ENCODE peak calls at places on chromosomes 1 and 21, in six cellular contexts. O is OCI-LY7, B is PC-3, P is GM23338, L is neural progenitor cell, C is GM23248. A is an unnamed sample.

GRCh38 chr1:83760211-83760978 is 238.5 kb downstream of the TTLL7 start:
- DNase-seq in O (peak), B (no peak), P (no peak), L (no peak), C (no peak), A (no peak)

GRCh38 chr1:203408485-203409229 is 57.7 kb upstream of the FMOD start:
- DNase-seq in O (no peak), B (peak), P (no peak), L (no peak), C (peak), A (peak)

GRCh38 chr1:185463011-185463410 is 146.0 kb upstream of the IVNS1ABP start:
- DNase-seq in O (no peak), B (no peak), P (no peak), L (no peak), C (peak), A (peak)

GRCh38 chr1:15409400-15410222 is at the start of gene EFHD2:
- DNase-seq in O (peak), B (peak), P (peak), L (peak), C (peak), A (peak)

GRCh38 chr1:29591601-29592260 is 355.4 kb downstream of the PTPRU start:
- DNase-seq in O (no peak), B (no peak), P (no peak), L (no peak), C (no peak), A (no peak)

GRCh38 chr1:59126361-59126760 is 170.5 kb upstream of the FGGY start:
- DNase-seq in O (no peak), B (no peak), P (no peak), L (no peak), C (peak), A (no peak)

GRCh38 chr1:84972377-84972987 is 24.4 kb downstream of the MCOLN2 start:
- DNase-seq in O (peak), B (no peak), P (no peak), L (no peak), C (no peak), A (no peak)

GRCh38 chr1:39154553-39155361 is 49.7 kb upstream of the MACF1 start:
- DNase-seq in O (no peak), B (peak), P (no peak), L (no peak), C (peak), A (peak)

GRCh38 chr1:214439352-214440119 is 111.9 kb downstream of the PTPN14 start:
- DNase-seq in O (no peak), B (peak), P (peak), L (no peak), C (no peak), A (peak)

GRCh38 chr1:15424981-15425380 is 13.3 kb upstream of the CTRC start:
- DNase-seq in O (no peak), B (no peak), P (no peak), L (no peak), C (no peak), A (no peak)

GRCh38 chr1:21621761-21622436 is 47.3 kb downstream of the RAP1GAP start:
- DNase-seq in O (no peak), B (peak), P (no peak), L (no peak), C (no peak), A (no peak)

GRCh38 chr1:183403386-183403957 is 14.7 kb downstream of the NMNAT2 start:
- DNase-seq in O (no peak), B (no peak), P (peak), L (peak), C (no peak), A (no peak)

GRCh38 chr1:2523891-2524609 is 2.3 kb downstream of the PANK4 start:
- DNase-seq in O (no peak), B (no peak), P (no peak), L (no peak), C (no peak), A (no peak)

GRCh38 chr1:181604482-181604881 is 121.2 kb downstream of the CACNA1E start:
- DNase-seq in O (no peak), B (no peak), P (no peak), L (no peak), C (no peak), A (no peak)

GRCh38 chr1:201721131-201722049 is 107.6 kb upstream of the IPO9 start:
- DNase-seq in O (no peak), B (no peak), P (no peak), L (no peak), C (peak), A (peak)

GRCh38 chr1:40226187-40226586 is 21.6 kb upstream of the TMCO2 start:
- DNase-seq in O (no peak), B (no peak), P (no peak), L (no peak), C (no peak), A (peak)

GRCh38 chr1:115189814-115190541 is 100.7 kb upstream of the TSPAN2 start:
- DNase-seq in O (no peak), B (peak), P (no peak), L (no peak), C (peak), A (peak)

GRCh38 chr1:163290025-163290610 is 31.6 kb upstream of the NUF2 start:
- DNase-seq in O (no peak), B (peak), P (no peak), L (no peak), C (peak), A (no peak)

GRCh38 chr1:160811147-160811546 is 15.2 kb downstream of the LY9 start:
- DNase-seq in O (no peak), B (no peak), P (no peak), L (no peak), C (no peak), A (no peak)

GRCh38 chr21:37207441-37208009 is 59.6 kb downstream of the VPS26C start:
- DNase-seq in O (no peak), B (peak), P (no peak), L (no peak), C (peak), A (no peak)

GRCh38 chr1:25805863-25806225 is 5.9 kb downstream of the SELENON start:
- DNase-seq in O (no peak), B (no peak), P (no peak), L (no peak), C (peak), A (no peak)

GRCh38 chr1:6591644-6592043 is 11.0 kb downstream of the KLHL21 start:
- DNase-seq in O (no peak), B (no peak), P (no peak), L (no peak), C (no peak), A (no peak)

GRCh38 chr21:36688324-36688723 is 10.6 kb upstream of the SIM2 start:
- DNase-seq in O (no peak), B (no peak), P (no peak), L (no peak), C (no peak), A (no peak)

GRCh38 chr1:1210726-1211540 is 3.0 kb downstream of the TNFRSF4 start:
- DNase-seq in O (no peak), B (no peak), P (no peak), L (no peak), C (no peak), A (no peak)

GRCh38 chr1:116008651-116009380 is 32.5 kb downstream of the SLC22A15 start:
- DNase-seq in O (no peak), B (no peak), P (no peak), L (no peak), C (no peak), A (no peak)

GRCh38 chr1:176768532-176768931 is 305.6 kb downstream of the PAPPA2 start:
- DNase-seq in O (no peak), B (no peak), P (no peak), L (no peak), C (no peak), A (no peak)

GRCh38 chr1:206955476-206956312 is 9.4 kb upstream of the PIGR start:
- DNase-seq in O (no peak), B (no peak), P (no peak), L (no peak), C (peak), A (peak)

GRCh38 chr1:38026592-38027200 is 14.2 kb downstream of the UTP11 start:
- DNase-seq in O (peak), B (peak), P (peak), L (peak), C (peak), A (peak)

GRCh38 chr1:33610864-33611455 is 138.5 kb downstream of the ZSCAN20 start:
- DNase-seq in O (no peak), B (no peak), P (no peak), L (no peak), C (no peak), A (no peak)

GRCh38 chr1:56877973-56878372 is 23.4 kb downstream of the C8A start:
- DNase-seq in O (no peak), B (no peak), P (no peak), L (no peak), C (peak), A (no peak)

GRCh38 chr1:245129811-245130210 is 25.0 kb upstream of the KIF26B start:
- DNase-seq in O (no peak), B (no peak), P (no peak), L (no peak), C (peak), A (no peak)

GRCh38 chr1:54540891-54541290 is 7.1 kb upstream of the ACOT11 start:
- DNase-seq in O (no peak), B (no peak), P (no peak), L (no peak), C (no peak), A (no peak)

GRCh38 chr1:51327386-51327785 is 3.0 kb downstream of the TTC39A start:
- DNase-seq in O (no peak), B (no peak), P (no peak), L (no peak), C (peak), A (no peak)

GRCh38 chr1:88982055-88982454 is 10.4 kb downstream of the KYAT3 start:
- DNase-seq in O (no peak), B (peak), P (no peak), L (no peak), C (peak), A (no peak)
- H3K4me3 ChIP-seq in O (no peak), B (no peak), P (no peak), L (no peak), C (no peak), A (no peak)

GRCh38 chr1:87826639-87827345 is 498.1 kb downstream of the LMO4 start:
- DNase-seq in O (peak), B (no peak), P (no peak), L (no peak), C (peak), A (peak)
- TF ChIP-seq EZH2phosphoT487 in O (no peak), B (no peak), P (no peak), L (no peak), C (no peak), A (no peak)

DNA sequence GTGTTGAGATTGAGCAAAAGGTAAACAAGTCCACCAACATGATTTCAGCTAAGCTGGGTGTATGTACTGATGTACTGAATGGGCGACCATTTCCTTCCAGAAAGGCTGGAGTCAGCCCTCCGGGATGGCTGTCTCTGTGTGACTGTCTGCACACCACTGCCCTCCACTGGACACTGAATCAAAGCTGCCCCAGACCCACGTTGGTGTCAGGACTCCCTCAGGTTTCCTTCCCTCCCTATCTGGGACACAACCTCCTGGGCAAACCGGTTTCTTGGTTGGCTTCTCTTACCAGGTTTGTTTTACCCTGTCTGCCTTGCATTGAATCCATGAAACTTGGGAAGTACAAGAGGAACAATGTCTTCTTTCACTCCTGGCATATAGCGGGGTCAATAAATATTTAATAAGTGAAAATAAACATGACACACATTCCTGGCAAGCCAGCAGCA is 5.3 kb upstream of the SRP9 start:
- DNase-seq in O (peak), B (peak), P (peak), L (peak), C (peak), A (peak)
- H2AFZ ChIP-seq in O (peak), B (peak), P (peak), L (no peak), C (peak), A (peak)

GRCh38 chr1:87333692-87334347 is 5.1 kb downstream of the LMO4 start:
- DNase-seq in O (no peak), B (no peak), P (no peak), L (no peak), C (peak), A (no peak)

GRCh38 chr1:87335175-87335992 is 6.7 kb downstream of the LMO4 start:
- DNase-seq in O (peak), B (peak), P (peak), L (peak), C (peak), A (peak)

GRCh38 chr1:87334351-87335174 is 5.9 kb downstream of the LMO4 start:
- DNase-seq in O (peak), B (peak), P (peak), L (peak), C (peak), A (peak)

GRCh38 chr1:87337606-87338005 is 8.9 kb downstream of the LMO4 start:
- DNase-seq in O (no peak), B (no peak), P (no peak), L (no peak), C (no peak), A (no peak)

DNA sequence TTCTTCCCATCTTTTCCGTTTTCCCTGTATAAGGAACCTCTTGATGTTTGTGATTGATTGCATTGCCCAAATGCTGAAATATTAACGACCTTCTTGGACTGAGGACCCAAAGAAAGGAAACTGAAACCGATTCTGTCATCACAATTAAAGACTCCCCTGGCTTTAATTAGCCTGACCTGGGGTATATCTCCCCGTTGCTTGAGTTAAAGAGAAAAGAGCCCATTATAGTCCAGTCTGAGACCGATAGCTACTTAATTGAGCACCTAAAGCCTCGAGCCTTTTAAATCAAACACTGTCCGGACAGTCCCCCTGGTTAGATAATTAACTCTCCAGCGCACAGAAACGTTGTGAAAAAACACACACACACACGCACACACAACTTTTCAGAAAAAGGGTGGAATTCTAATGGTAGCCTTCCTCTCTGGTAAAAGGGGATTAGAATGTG is 8.0 kb downstream of the LMO4 start:
- DNase-seq in O (no peak), B (no peak), P (no peak), L (peak), C (peak), A (no peak)
- H3K4me3 ChIP-seq in O (no peak), B (no peak), P (peak), L (peak), C (peak), A (peak)

GRCh38 chr1:230861970-230862595 is 6.2 kb downstream of the C1orf198 start:
- DNase-seq in O (no peak), B (no peak), P (no peak), L (no peak), C (peak), A (no peak)

GRCh38 chr1:230861489-230861888 is 6.8 kb downstream of the C1orf198 start:
- DNase-seq in O (no peak), B (no peak), P (peak), L (peak), C (no peak), A (no peak)

GRCh38 chr1:230864441-230864840 is 3.9 kb downstream of the C1orf198 start:
- DNase-seq in O (no peak), B (no peak), P (no peak), L (no peak), C (peak), A (no peak)

GRCh38 chr1:230865062-230865817 is 3.1 kb downstream of the C1orf198 start:
- DNase-seq in O (no peak), B (no peak), P (no peak), L (no peak), C (peak), A (no peak)

GRCh38 chr1:230863449-230863848 is 4.9 kb downstream of the C1orf198 start:
- DNase-seq in O (peak), B (peak), P (peak), L (no peak), C (no peak), A (peak)
- TF ChIP-seq EZH2phosphoT487 in O (no peak), B (no peak), P (no peak), L (no peak), C (no peak), A (no peak)

GRCh38 chr21:44916965-44917364 is 3.7 kb downstream of the ITGB2 start:
- DNase-seq in O (no peak), B (peak), P (no peak), L (no peak), C (no peak), A (no peak)

GRCh38 chr21:44918581-44919033 is 2.1 kb downstream of the ITGB2 start:
- DNase-seq in O (no peak), B (no peak), P (peak), L (peak), C (no peak), A (no peak)

GRCh38 chr21:44919111-44919912 is 1.4 kb downstream of the ITGB2 start:
- DNase-seq in O (no peak), B (no peak), P (no peak), L (no peak), C (peak), A (no peak)

GRCh38 chr21:44917446-44918106 is 3.1 kb downstream of the ITGB2 start:
- DNase-seq in O (no peak), B (no peak), P (no peak), L (no peak), C (no peak), A (no peak)

GRCh38 chr21:44918107-44918470 is 2.6 kb downstream of the ITGB2 start:
- DNase-seq in O (no peak), B (no peak), P (no peak), L (no peak), C (no peak), A (no peak)
- H2AFZ ChIP-seq in O (no peak), B (no peak), P (no peak), L (no peak), C (no peak), A (no peak)

A was measured in hepatocyte.